ENCODE peak calls at places on chromosomes 5 and 9, in eight cellular contexts. One of them, this sample, is unnamed.

GRCh38 chr5:15009420-15009819 is 137.8 kb upstream of the ANKH start:
- DNase-seq in activated CD4-positive, alpha-beta T cell treated with anti-CD3 and anti-CD28 coated beads for 4 hours: no peak
- DNase-seq in Peyer's patch: no peak
- DNase-seq in GM23338: no peak
- DNase-seq in HTR-8/SVneo: peak
- DNase-seq in osteocyte: no peak
- DNase-seq in fibroblast of mammary gland: peak
- DNase-seq in mesenchymal stem cell: peak
- DNase-seq in this sample: peak

GRCh38 chr5:146051678-146052077 is 53.7 kb downstream of the PLAC8L1 start:
- DNase-seq in fibroblast of mammary gland: peak
- DNase-seq in Peyer's patch: no peak
- DNase-seq in mesenchymal stem cell: peak
- DNase-seq in osteocyte: no peak
- DNase-seq in GM23338: no peak
- DNase-seq in activated CD4-positive, alpha-beta T cell treated with anti-CD3 and anti-CD28 coated beads for 4 hours: no peak
- DNase-seq in HTR-8/SVneo: no peak
- DNase-seq in this sample: no peak

GRCh38 chr5:147780924-147781530 is 1.5 kb downstream of the JAKMIP2 start:
- DNase-seq in activated CD4-positive, alpha-beta T cell treated with anti-CD3 and anti-CD28 coated beads for 4 hours: no peak
- DNase-seq in GM23338: peak
- DNase-seq in HTR-8/SVneo: no peak
- DNase-seq in mesenchymal stem cell: no peak
- DNase-seq in Peyer's patch: no peak
- DNase-seq in fibroblast of mammary gland: no peak
- DNase-seq in osteocyte: no peak
- DNase-seq in this sample: no peak

GRCh38 chr5:125277494-125278154 is 531.2 kb upstream of the ZNF608 start:
- DNase-seq in activated CD4-positive, alpha-beta T cell treated with anti-CD3 and anti-CD28 coated beads for 4 hours: no peak
- DNase-seq in mesenchymal stem cell: peak
- DNase-seq in GM23338: no peak
- DNase-seq in HTR-8/SVneo: peak
- DNase-seq in Peyer's patch: no peak
- DNase-seq in fibroblast of mammary gland: peak
- DNase-seq in osteocyte: no peak
- DNase-seq in this sample: peak

GRCh38 chr9:16207161-16207560 is 654.3 kb downstream of the CCDC171 start:
- DNase-seq in HTR-8/SVneo: no peak
- DNase-seq in fibroblast of mammary gland: peak
- DNase-seq in Peyer's patch: no peak
- DNase-seq in GM23338: peak
- DNase-seq in activated CD4-positive, alpha-beta T cell treated with anti-CD3 and anti-CD28 coated beads for 4 hours: no peak
- DNase-seq in mesenchymal stem cell: peak
- DNase-seq in osteocyte: no peak
- DNase-seq in this sample: no peak

GRCh38 chr9:23438299-23438907 is 387.6 kb downstream of the ELAVL2 start:
- DNase-seq in GM23338: no peak
- DNase-seq in HTR-8/SVneo: no peak
- DNase-seq in mesenchymal stem cell: no peak
- DNase-seq in activated CD4-positive, alpha-beta T cell treated with anti-CD3 and anti-CD28 coated beads for 4 hours: no peak
- DNase-seq in osteocyte: no peak
- DNase-seq in fibroblast of mammary gland: no peak
- DNase-seq in Peyer's patch: no peak
- DNase-seq in this sample: no peak

GRCh38 chr5:74762599-74762998 is 4.3 kb downstream of the GFM2 start:
- DNase-seq in Peyer's patch: no peak
- DNase-seq in HTR-8/SVneo: peak
- DNase-seq in GM23338: no peak
- DNase-seq in mesenchymal stem cell: peak
- DNase-seq in osteocyte: no peak
- DNase-seq in fibroblast of mammary gland: peak
- DNase-seq in activated CD4-positive, alpha-beta T cell treated with anti-CD3 and anti-CD28 coated beads for 4 hours: no peak
- DNase-seq in this sample: peak

GRCh38 chr5:20145240-20145639 is 157.2 kb upstream of the CDH18 start:
- DNase-seq in Peyer's patch: no peak
- DNase-seq in fibroblast of mammary gland: no peak
- DNase-seq in osteocyte: no peak
- DNase-seq in GM23338: no peak
- DNase-seq in mesenchymal stem cell: no peak
- DNase-seq in activated CD4-positive, alpha-beta T cell treated with anti-CD3 and anti-CD28 coated beads for 4 hours: no peak
- DNase-seq in HTR-8/SVneo: no peak
- DNase-seq in this sample: no peak

GRCh38 chr5:133942589-133943474 is 25.6 kb downstream of the C5orf15 start:
- DNase-seq in Peyer's patch: no peak
- DNase-seq in mesenchymal stem cell: no peak
- DNase-seq in HTR-8/SVneo: no peak
- DNase-seq in osteocyte: no peak
- DNase-seq in activated CD4-positive, alpha-beta T cell treated with anti-CD3 and anti-CD28 coated beads for 4 hours: no peak
- DNase-seq in GM23338: no peak
- DNase-seq in fibroblast of mammary gland: no peak
- DNase-seq in this sample: no peak

GRCh38 chr5:1853531-1853930 is 29.2 kb downstream of the IRX4 start:
- DNase-seq in mesenchymal stem cell: no peak
- DNase-seq in fibroblast of mammary gland: no peak
- DNase-seq in Peyer's patch: no peak
- DNase-seq in osteocyte: no peak
- DNase-seq in HTR-8/SVneo: no peak
- DNase-seq in GM23338: no peak
- DNase-seq in activated CD4-positive, alpha-beta T cell treated with anti-CD3 and anti-CD28 coated beads for 4 hours: no peak
- DNase-seq in this sample: no peak

GRCh38 chr5:170444181-170444580 is 55.0 kb upstream of the KCNMB1 start:
- DNase-seq in activated CD4-positive, alpha-beta T cell treated with anti-CD3 and anti-CD28 coated beads for 4 hours: no peak
- DNase-seq in HTR-8/SVneo: no peak
- DNase-seq in osteocyte: peak
- DNase-seq in Peyer's patch: no peak
- DNase-seq in mesenchymal stem cell: no peak
- DNase-seq in fibroblast of mammary gland: no peak
- DNase-seq in GM23338: no peak
- DNase-seq in this sample: no peak

GRCh38 chr5:82347213-82347947 is 69.2 kb upstream of the RPS23 start:
- DNase-seq in Peyer's patch: no peak
- DNase-seq in mesenchymal stem cell: peak
- DNase-seq in GM23338: peak
- DNase-seq in activated CD4-positive, alpha-beta T cell treated with anti-CD3 and anti-CD28 coated beads for 4 hours: no peak
- DNase-seq in osteocyte: peak
- DNase-seq in HTR-8/SVneo: no peak
- DNase-seq in fibroblast of mammary gland: peak
- DNase-seq in this sample: peak

GRCh38 chr5:5290674-5291334 is 131.7 kb upstream of the ICE1 start:
- DNase-seq in fibroblast of mammary gland: peak
- DNase-seq in GM23338: no peak
- DNase-seq in HTR-8/SVneo: no peak
- DNase-seq in Peyer's patch: no peak
- DNase-seq in osteocyte: no peak
- DNase-seq in activated CD4-positive, alpha-beta T cell treated with anti-CD3 and anti-CD28 coated beads for 4 hours: no peak
- DNase-seq in mesenchymal stem cell: no peak
- DNase-seq in this sample: no peak

GRCh38 chr9:13485068-13485596 is 205.6 kb upstream of the MPDZ start:
- DNase-seq in activated CD4-positive, alpha-beta T cell treated with anti-CD3 and anti-CD28 coated beads for 4 hours: no peak
- DNase-seq in Peyer's patch: no peak
- DNase-seq in mesenchymal stem cell: peak
- DNase-seq in osteocyte: no peak
- DNase-seq in GM23338: no peak
- DNase-seq in HTR-8/SVneo: no peak
- DNase-seq in fibroblast of mammary gland: peak
- DNase-seq in this sample: peak

GRCh38 chr9:77375956-77376532 is 198.7 kb downstream of the VPS13A start:
- DNase-seq in fibroblast of mammary gland: peak
- DNase-seq in HTR-8/SVneo: no peak
- DNase-seq in GM23338: peak
- DNase-seq in Peyer's patch: no peak
- DNase-seq in activated CD4-positive, alpha-beta T cell treated with anti-CD3 and anti-CD28 coated beads for 4 hours: no peak
- DNase-seq in osteocyte: no peak
- DNase-seq in mesenchymal stem cell: peak
- DNase-seq in this sample: no peak